ENCODE peak calls at places on chromosomes 13 and 19, in seven cellular contexts. Y, C, P, U, G, V and B are unnamed samples.

GRCh38 chr13:90533866-90534265 is 813.6 kb upstream of the MIR17HG start:
- DNase-seq in P (no peak), V (peak), U (no peak), C (no peak), Y (no peak), G (no peak), B (no peak)

GRCh38 chr19:10670187-10670586 is 16.0 kb downstream of the ILF3 start:
- DNase-seq in P (no peak), Y (no peak), V (no peak), C (no peak), U (no peak), G (no peak), B (no peak)

GRCh38 chr13:29800687-29801086 is 49.7 kb downstream of the UBL3 start:
- DNase-seq in C (no peak), Y (no peak), U (no peak), P (no peak), V (no peak), G (no peak), B (no peak)

GRCh38 chr13:39955560-39955959 is 300.1 kb downstream of the COG6 start:
- DNase-seq in P (no peak), U (no peak), G (no peak), C (no peak), Y (no peak), V (no peak), B (no peak)

GRCh38 chr13:99827011-99827410 is 144.6 kb downstream of the ZIC5 start:
- DNase-seq in V (no peak), U (no peak), P (no peak), C (no peak), G (no peak), Y (no peak), B (no peak)

GRCh38 chr19:40231544-40232424 is 5.3 kb upstream of the CCNP start:
- DNase-seq in C (no peak), G (no peak), V (no peak), U (peak), Y (no peak), P (no peak), B (no peak)

GRCh38 chr13:60162096-60162495 is 1.6 kb downstream of the DIAPH3 start:
- DNase-seq in V (no peak), U (no peak), P (no peak), C (no peak), Y (no peak), G (no peak), B (no peak)

GRCh38 chr13:35850569-35850968 is 280.6 kb downstream of the DCLK1 start:
- DNase-seq in P (no peak), G (no peak), Y (no peak), U (no peak), V (no peak), C (no peak), B (no peak)

GRCh38 chr13:82900453-82900852 is 981.8 kb downstream of the SLITRK1 start:
- DNase-seq in Y (no peak), P (no peak), C (no peak), V (no peak), G (no peak), U (no peak), B (no peak)

GRCh38 chr13:108728370-108728769 is 99.0 kb downstream of the MYO16 start:
- DNase-seq in Y (no peak), C (no peak), U (peak), V (no peak), G (no peak), P (no peak), B (no peak)

GRCh38 chr13:98276486-98276885 is 99.4 kb upstream of the RNF113B start:
- DNase-seq in U (no peak), C (no peak), G (no peak), P (no peak), Y (no peak), V (no peak), B (no peak)

GRCh38 chr13:50450279-50450678 is 393.2 kb downstream of the DLEU7 start:
- DNase-seq in Y (no peak), U (no peak), C (no peak), P (no peak), G (no peak), V (no peak), B (no peak)

GRCh38 chr19:3987619-3988371 is 2.5 kb upstream of the EEF2 start:
- DNase-seq in U (peak), G (peak), Y (peak), C (peak), P (peak), V (peak), B (peak)

GRCh38 chr19:4456843-4457653 is 546 bp downstream of the UBXN6 start:
- DNase-seq in U (peak), Y (no peak), P (peak), V (peak), C (no peak), G (peak), B (peak)

GRCh38 chr19:16034180-16034579 is 42.1 kb upstream of the TPM4 start:
- DNase-seq in C (no peak), V (no peak), Y (no peak), G (no peak), U (no peak), P (no peak), B (no peak)

GRCh38 chr19:16342002-16342715 is 17.5 kb downstream of the KLF2 start:
- DNase-seq in U (no peak), P (peak), G (no peak), Y (no peak), C (no peak), V (no peak), B (no peak)

GRCh38 chr19:38639679-38640078 is 7.8 kb upstream of the ACTN4 start:
- DNase-seq in U (no peak), P (no peak), C (no peak), Y (no peak), G (no peak), V (no peak), B (no peak)

GRCh38 chr19:17293605-17294004 is 9.6 kb downstream of the ABHD8 start:
- DNase-seq in Y (no peak), C (no peak), U (no peak), G (no peak), V (no peak), P (no peak), B (no peak)

GRCh38 chr19:12779162-12779993 is 4.0 kb upstream of the HOOK2 start:
- DNase-seq in Y (no peak), P (no peak), C (no peak), G (peak), U (peak), V (peak), B (peak)

GRCh38 chr13:50993908-50994307 is 84.3 kb downstream of the RNASEH2B start:
- DNase-seq in G (no peak), C (no peak), V (no peak), Y (no peak), P (no peak), U (no peak), B (no peak)

GRCh38 chr19:1245884-1246816 is 2.2 kb upstream of the MIDN start:
- DNase-seq in U (peak), Y (no peak), V (peak), P (no peak), G (no peak), C (no peak), B (no peak)

GRCh38 chr13:100526299-100527030 is 62.1 kb downstream of the GGACT start:
- DNase-seq in V (no peak), G (no peak), U (no peak), Y (no peak), C (no peak), P (no peak), B (no peak)

GRCh38 chr13:51895906-51896888 is 34.4 kb downstream of the CCDC70 start:
- DNase-seq in Y (no peak), G (peak), U (peak), V (no peak), C (no peak), P (peak), B (peak)

GRCh38 chr19:47231215-47232054 is 436 bp upstream of the BBC3 start:
- DNase-seq in V (no peak), P (peak), C (peak), U (peak), G (peak), Y (peak), B (peak)

GRCh38 chr19:49271080-49271753 is 53.8 kb downstream of the SLC6A16 start:
- DNase-seq in V (no peak), U (no peak), Y (no peak), C (no peak), P (no peak), G (no peak), B (no peak)

GRCh38 chr13:21364357-21364756 is 94.7 kb downstream of the ZDHHC20 start:
- DNase-seq in C (no peak), P (no peak), Y (no peak), G (no peak), V (no peak), U (no peak), B (no peak)

GRCh38 chr19:17127671-17128070 is 52.1 kb downstream of the MYO9B start:
- DNase-seq in Y (no peak), U (no peak), C (no peak), V (no peak), G (no peak), P (no peak), B (no peak)

GRCh38 chr13:61414686-61415664 is 674 bp downstream of the PCDH20 start:
- DNase-seq in V (peak), P (no peak), C (no peak), Y (no peak), U (peak), G (peak), B (no peak)

GRCh38 chr19:10159610-10160009 is 35.1 kb downstream of the DNMT1 start:
- DNase-seq in C (no peak), Y (no peak), P (no peak), U (no peak), G (no peak), V (no peak), B (no peak)

GRCh38 chr13:25249001-25249543 is 38.2 kb downstream of the MTMR6 start:
- DNase-seq in U (peak), Y (no peak), C (no peak), P (no peak), V (no peak), G (no peak), B (peak)